ENCODE peak calls at places on chromosomes 3 and 15, in eight cellular contexts. One of them, this sample, is unnamed.

GRCh38 chr15:31352911-31353811 is 26.5 kb downstream of the KLF13 start:
- DNase-seq in GM12865: peak; percentile 88
- DNase-seq in lung: no peak
- DNase-seq in PC-9: no peak
- DNase-seq in choroid plexus epithelial cell: peak; percentile 87
- DNase-seq in GM20000: peak; percentile 83
- DNase-seq in astrocyte of the spinal cord: peak; percentile 89
- DNase-seq in mammary epithelial cell: no peak
- DNase-seq in this sample: peak; percentile 92

GRCh38 chr15:98785796-98786581 is 137.7 kb downstream of the IGF1R start:
- DNase-seq in astrocyte of the spinal cord: no peak
- DNase-seq in lung: no peak
- DNase-seq in mammary epithelial cell: no peak
- DNase-seq in choroid plexus epithelial cell: no peak
- DNase-seq in GM12865: peak; percentile 72
- DNase-seq in PC-9: no peak
- DNase-seq in GM20000: no peak
- DNase-seq in this sample: no peak

GRCh38 chr15:57432141-57432701 is 55.9 kb downstream of the CGNL1 start:
- DNase-seq in GM12865: no peak
- DNase-seq in astrocyte of the spinal cord: no peak
- DNase-seq in choroid plexus epithelial cell: no peak
- DNase-seq in lung: no peak
- DNase-seq in mammary epithelial cell: no peak
- DNase-seq in PC-9: no peak
- DNase-seq in GM20000: no peak
- DNase-seq in this sample: no peak

GRCh38 chr15:58980351-58980939 is 7.0 kb upstream of the RNF111 start:
- DNase-seq in mammary epithelial cell: no peak
- DNase-seq in lung: no peak
- DNase-seq in choroid plexus epithelial cell: peak; percentile 69
- DNase-seq in GM12865: peak; percentile 65
- DNase-seq in astrocyte of the spinal cord: peak; percentile 59
- DNase-seq in PC-9: no peak
- DNase-seq in GM20000: no peak
- DNase-seq in this sample: peak; percentile 30

GRCh38 chr15:34986326-34987181 is 1.5 kb downstream of the ZNF770 start:
- DNase-seq in choroid plexus epithelial cell: no peak
- DNase-seq in astrocyte of the spinal cord: no peak
- DNase-seq in GM12865: peak; percentile 34
- DNase-seq in PC-9: no peak
- DNase-seq in lung: no peak
- DNase-seq in mammary epithelial cell: no peak
- DNase-seq in GM20000: no peak
- DNase-seq in this sample: no peak

GRCh38 chr3:171417137-171417536 is 43.1 kb downstream of the TNIK start:
- DNase-seq in choroid plexus epithelial cell: no peak
- DNase-seq in astrocyte of the spinal cord: no peak
- DNase-seq in GM20000: no peak
- DNase-seq in mammary epithelial cell: no peak
- DNase-seq in PC-9: no peak
- DNase-seq in GM12865: no peak
- DNase-seq in lung: no peak
- DNase-seq in this sample: no peak

GRCh38 chr3:68436619-68437411 is 495.5 kb downstream of the TAFA4 start:
- DNase-seq in mammary epithelial cell: no peak
- DNase-seq in GM20000: no peak
- DNase-seq in choroid plexus epithelial cell: no peak
- DNase-seq in lung: no peak
- DNase-seq in astrocyte of the spinal cord: no peak
- DNase-seq in GM12865: no peak
- DNase-seq in PC-9: no peak
- DNase-seq in this sample: no peak

GRCh38 chr15:31203999-31204398 is 102.5 kb upstream of the TRPM1 start:
- DNase-seq in mammary epithelial cell: no peak
- DNase-seq in PC-9: no peak
- DNase-seq in choroid plexus epithelial cell: no peak
- DNase-seq in astrocyte of the spinal cord: no peak
- DNase-seq in GM20000: no peak
- DNase-seq in GM12865: no peak
- DNase-seq in lung: no peak
- DNase-seq in this sample: no peak

GRCh38 chr3:11290743-11291680 is 18.8 kb downstream of the ATG7 start:
- DNase-seq in lung: no peak
- DNase-seq in astrocyte of the spinal cord: peak; percentile 57
- DNase-seq in GM20000: peak; percentile 24
- DNase-seq in mammary epithelial cell: peak; percentile 29
- DNase-seq in PC-9: no peak
- DNase-seq in GM12865: peak; percentile 70
- DNase-seq in choroid plexus epithelial cell: peak; percentile 66
- DNase-seq in this sample: no peak

GRCh38 chr3:108528459-108529231 is 18.2 kb upstream of the MYH15 start:
- DNase-seq in astrocyte of the spinal cord: no peak
- DNase-seq in lung: no peak
- DNase-seq in PC-9: no peak
- DNase-seq in mammary epithelial cell: no peak
- DNase-seq in GM12865: peak; percentile 24
- DNase-seq in GM20000: peak; percentile 28
- DNase-seq in choroid plexus epithelial cell: peak; percentile 12
- DNase-seq in this sample: peak; percentile 26

GRCh38 chr15:68028137-68028771 is 25.9 kb upstream of the PIAS1 start:
- DNase-seq in PC-9: peak; percentile 17
- DNase-seq in lung: no peak
- DNase-seq in choroid plexus epithelial cell: no peak
- DNase-seq in mammary epithelial cell: peak; percentile 24
- DNase-seq in GM12865: no peak
- DNase-seq in GM20000: no peak
- DNase-seq in astrocyte of the spinal cord: no peak
- DNase-seq in this sample: no peak

GRCh38 chr3:182118081-182118480 is 406.4 kb downstream of the SOX2 start:
- DNase-seq in GM12865: no peak
- DNase-seq in astrocyte of the spinal cord: peak; percentile 94
- DNase-seq in mammary epithelial cell: peak; percentile 91
- DNase-seq in PC-9: peak; percentile 12
- DNase-seq in lung: no peak
- DNase-seq in choroid plexus epithelial cell: peak; percentile 16
- DNase-seq in GM20000: no peak
- DNase-seq in this sample: no peak

GRCh38 chr3:88452228-88452627 is 302.5 kb downstream of the C3orf38 start:
- DNase-seq in PC-9: no peak
- DNase-seq in choroid plexus epithelial cell: no peak
- DNase-seq in astrocyte of the spinal cord: no peak
- DNase-seq in lung: no peak
- DNase-seq in GM20000: no peak
- DNase-seq in GM12865: no peak
- DNase-seq in mammary epithelial cell: no peak
- DNase-seq in this sample: no peak

GRCh38 chr3:4813855-4814254 is 165.4 kb upstream of the BHLHE40 start:
- DNase-seq in GM20000: no peak
- DNase-seq in GM12865: no peak
- DNase-seq in lung: no peak
- DNase-seq in mammary epithelial cell: no peak
- DNase-seq in astrocyte of the spinal cord: peak; percentile 16
- DNase-seq in PC-9: no peak
- DNase-seq in choroid plexus epithelial cell: no peak
- DNase-seq in this sample: no peak

GRCh38 chr3:121821421-121822199 is 13.2 kb downstream of the IQCB1 start:
- DNase-seq in GM12865: no peak
- DNase-seq in lung: no peak
- DNase-seq in astrocyte of the spinal cord: peak; percentile 12
- DNase-seq in PC-9: no peak
- DNase-seq in mammary epithelial cell: no peak
- DNase-seq in GM20000: no peak
- DNase-seq in choroid plexus epithelial cell: peak; percentile 73
- DNase-seq in this sample: no peak

GRCh38 chr3:8663177-8664061 is 18.8 kb upstream of the SSUH2 start:
- DNase-seq in GM12865: peak; percentile 75
- DNase-seq in mammary epithelial cell: peak; percentile 65
- DNase-seq in PC-9: peak; percentile 76
- DNase-seq in choroid plexus epithelial cell: peak; percentile 84
- DNase-seq in GM20000: peak; percentile 68
- DNase-seq in lung: peak; percentile 69
- DNase-seq in astrocyte of the spinal cord: peak; percentile 68
- DNase-seq in this sample: peak; percentile 68

GRCh38 chr3:182364323-182364722 is 429.0 kb upstream of the ATP11B start:
- DNase-seq in mammary epithelial cell: no peak
- DNase-seq in GM12865: no peak
- DNase-seq in GM20000: no peak
- DNase-seq in astrocyte of the spinal cord: peak; percentile 50
- DNase-seq in choroid plexus epithelial cell: no peak
- DNase-seq in PC-9: no peak
- DNase-seq in lung: no peak
- DNase-seq in this sample: no peak

GRCh38 chr3:52028572-52028971 is 27.8 kb downstream of the DUSP7 start:
- DNase-seq in choroid plexus epithelial cell: no peak
- DNase-seq in astrocyte of the spinal cord: no peak
- DNase-seq in lung: no peak
- DNase-seq in GM20000: no peak
- DNase-seq in mammary epithelial cell: peak; percentile 49
- DNase-seq in PC-9: no peak
- DNase-seq in GM12865: no peak
- DNase-seq in this sample: no peak

GRCh38 chr15:43769584-43770228 is 7.1 kb downstream of the ELL3 start:
- DNase-seq in PC-9: peak; percentile 50
- DNase-seq in choroid plexus epithelial cell: peak; percentile 82
- DNase-seq in GM12865: peak; percentile 68
- DNase-seq in lung: no peak
- DNase-seq in mammary epithelial cell: peak; percentile 18
- DNase-seq in astrocyte of the spinal cord: peak; percentile 58
- DNase-seq in GM20000: peak; percentile 47
- DNase-seq in this sample: peak; percentile 59

GRCh38 chr15:48361690-48362089 is 30.5 kb downstream of the DUT start:
- DNase-seq in choroid plexus epithelial cell: no peak
- DNase-seq in GM12865: no peak
- DNase-seq in astrocyte of the spinal cord: peak; percentile 26
- DNase-seq in GM20000: no peak
- DNase-seq in lung: no peak
- DNase-seq in mammary epithelial cell: no peak
- DNase-seq in PC-9: no peak
- DNase-seq in this sample: no peak

GRCh38 chr15:25864966-25865365 is 1.8 kb upstream of the ATP10A start:
- DNase-seq in astrocyte of the spinal cord: no peak
- DNase-seq in GM12865: no peak
- DNase-seq in PC-9: no peak
- DNase-seq in GM20000: no peak
- DNase-seq in choroid plexus epithelial cell: no peak
- DNase-seq in lung: no peak
- DNase-seq in mammary epithelial cell: no peak
- DNase-seq in this sample: no peak

GRCh38 chr3:97815149-97815917 is 6.5 kb upstream of the CRYBG3 start:
- DNase-seq in lung: no peak
- DNase-seq in mammary epithelial cell: peak; percentile 72
- DNase-seq in astrocyte of the spinal cord: no peak
- DNase-seq in GM20000: no peak
- DNase-seq in PC-9: peak; percentile 66
- DNase-seq in GM12865: peak; percentile 17
- DNase-seq in choroid plexus epithelial cell: no peak
- DNase-seq in this sample: no peak

GRCh38 chr3:23743141-23743784 is 62.5 kb upstream of the UBE2E1 start:
- DNase-seq in PC-9: no peak
- DNase-seq in lung: no peak
- DNase-seq in GM20000: no peak
- DNase-seq in mammary epithelial cell: no peak
- DNase-seq in GM12865: no peak
- DNase-seq in choroid plexus epithelial cell: peak; percentile 8
- DNase-seq in astrocyte of the spinal cord: no peak
- DNase-seq in this sample: no peak
- TF ChIP-seq CTCF in PC-9: no peak
- TF ChIP-seq CTCF in lung: no peak
- TF ChIP-seq CTCF in GM20000: no peak
- TF ChIP-seq CTCF in mammary epithelial cell: no peak
- TF ChIP-seq CTCF in GM12865: no peak
- TF ChIP-seq CTCF in choroid plexus epithelial cell: no peak
- TF ChIP-seq CTCF in astrocyte of the spinal cord: no peak
- TF ChIP-seq CTCF in this sample: no peak

GRCh38 chr15:101641134-101641764 is 10.9 kb downstream of the TM2D3 start:
- DNase-seq in astrocyte of the spinal cord: peak; percentile 68
- DNase-seq in choroid plexus epithelial cell: peak; percentile 85
- DNase-seq in mammary epithelial cell: peak; percentile 44
- DNase-seq in GM20000: peak; percentile 70
- DNase-seq in GM12865: peak; percentile 83
- DNase-seq in PC-9: peak; percentile 74
- DNase-seq in lung: peak; percentile 61
- DNase-seq in this sample: peak; percentile 64

GRCh38 chr15:101637549-101638318 is 14.4 kb downstream of the TM2D3 start:
- DNase-seq in GM12865: no peak
- DNase-seq in lung: no peak
- DNase-seq in GM20000: no peak
- DNase-seq in PC-9: peak; percentile 57
- DNase-seq in mammary epithelial cell: peak; percentile 82
- DNase-seq in choroid plexus epithelial cell: peak; percentile 64
- DNase-seq in astrocyte of the spinal cord: peak; percentile 59
- DNase-seq in this sample: no peak

GRCh38 chr15:101641894-101642293 is 10.3 kb downstream of the TM2D3 start:
- DNase-seq in astrocyte of the spinal cord: no peak
- DNase-seq in lung: no peak
- DNase-seq in GM12865: peak; percentile 41
- DNase-seq in GM20000: peak; percentile 33
- DNase-seq in mammary epithelial cell: peak; percentile 9
- DNase-seq in choroid plexus epithelial cell: peak; percentile 53
- DNase-seq in PC-9: no peak
- DNase-seq in this sample: no peak

GRCh38 chr15:101646652-101647051 is 5.5 kb downstream of the TM2D3 start:
- DNase-seq in lung: no peak
- DNase-seq in GM20000: no peak
- DNase-seq in choroid plexus epithelial cell: no peak
- DNase-seq in GM12865: no peak
- DNase-seq in astrocyte of the spinal cord: no peak
- DNase-seq in mammary epithelial cell: no peak
- DNase-seq in PC-9: no peak
- DNase-seq in this sample: no peak

GRCh38 chr15:101642361-101642760 is 9.8 kb downstream of the TM2D3 start:
- DNase-seq in GM20000: no peak
- DNase-seq in astrocyte of the spinal cord: no peak
- DNase-seq in mammary epithelial cell: no peak
- DNase-seq in PC-9: no peak
- DNase-seq in GM12865: no peak
- DNase-seq in lung: no peak
- DNase-seq in choroid plexus epithelial cell: peak; percentile 21
- DNase-seq in this sample: no peak
- TF ChIP-seq CTCF in GM20000: no peak
- TF ChIP-seq CTCF in astrocyte of the spinal cord: peak; percentile 21
- TF ChIP-seq CTCF in mammary epithelial cell: peak; percentile 9
- TF ChIP-seq CTCF in PC-9: no peak
- TF ChIP-seq CTCF in GM12865: no peak
- TF ChIP-seq CTCF in lung: no peak
- TF ChIP-seq CTCF in choroid plexus epithelial cell: peak; percentile 27
- TF ChIP-seq CTCF in this sample: no peak

GRCh38 chr3:27325419-27325818 is 43.8 kb downstream of the NEK10 start:
- DNase-seq in choroid plexus epithelial cell: peak; percentile 8
- DNase-seq in GM12865: no peak
- DNase-seq in lung: no peak
- DNase-seq in mammary epithelial cell: no peak
- DNase-seq in astrocyte of the spinal cord: no peak
- DNase-seq in PC-9: no peak
- DNase-seq in GM20000: no peak
- DNase-seq in this sample: no peak
- TF ChIP-seq CTCF in choroid plexus epithelial cell: peak; percentile 22
- TF ChIP-seq CTCF in GM12865: peak; percentile 13
- TF ChIP-seq CTCF in lung: no peak
- TF ChIP-seq CTCF in mammary epithelial cell: no peak
- TF ChIP-seq CTCF in astrocyte of the spinal cord: no peak
- TF ChIP-seq CTCF in PC-9: no peak
- TF ChIP-seq CTCF in GM20000: no peak
- TF ChIP-seq CTCF in this sample: no peak

GRCh38 chr3:81195483-81195882 is 566.0 kb downstream of the GBE1 start:
- DNase-seq in choroid plexus epithelial cell: peak; percentile 66
- DNase-seq in GM20000: no peak
- DNase-seq in astrocyte of the spinal cord: peak; percentile 36
- DNase-seq in lung: no peak
- DNase-seq in GM12865: no peak
- DNase-seq in PC-9: no peak
- DNase-seq in mammary epithelial cell: no peak
- DNase-seq in this sample: no peak

GRCh38 chr3:81198766-81199165 is 562.7 kb downstream of the GBE1 start:
- DNase-seq in PC-9: no peak
- DNase-seq in GM20000: no peak
- DNase-seq in GM12865: no peak
- DNase-seq in lung: no peak
- DNase-seq in astrocyte of the spinal cord: no peak
- DNase-seq in choroid plexus epithelial cell: no peak
- DNase-seq in mammary epithelial cell: no peak
- DNase-seq in this sample: no peak
- TF ChIP-seq CTCF in PC-9: no peak
- TF ChIP-seq CTCF in GM20000: no peak
- TF ChIP-seq CTCF in GM12865: no peak
- TF ChIP-seq CTCF in lung: no peak
- TF ChIP-seq CTCF in astrocyte of the spinal cord: no peak
- TF ChIP-seq CTCF in choroid plexus epithelial cell: peak; percentile 15
- TF ChIP-seq CTCF in mammary epithelial cell: no peak
- TF ChIP-seq CTCF in this sample: no peak